ENCODE peak calls at places on chromosomes 6 and 20, in five cellular contexts. One of them, this sample, is unnamed. For H3K4me1, the result is how much of the 10 kb centered on the place peaks cover.

GRCh38 chr6:136486357-136486756 is 63.9 kb downstream of the MAP7 start:
- DNase-seq in K562: no peak
- DNase-seq in A549: no peak
- DNase-seq in GM12878: no peak
- DNase-seq in HepG2: no peak
- DNase-seq in this sample: no peak

GRCh38 chr20:62274332-62275262 is 28.2 kb upstream of the ADRM1 start:
- DNase-seq in K562: peak
- DNase-seq in A549: no peak
- DNase-seq in GM12878: no peak
- DNase-seq in HepG2: no peak
- DNase-seq in this sample: no peak

GRCh38 chr20:51767018-51767866 is 948 bp downstream of the ATP9A start:
- DNase-seq in K562: peak
- DNase-seq in A549: peak
- DNase-seq in GM12878: no peak
- DNase-seq in HepG2: peak
- DNase-seq in this sample: peak

GRCh38 chr6:153503810-153504209 is 372.7 kb upstream of the RGS17 start:
- DNase-seq in K562: no peak
- DNase-seq in A549: no peak
- DNase-seq in GM12878: no peak
- DNase-seq in HepG2: peak
- DNase-seq in this sample: peak

GRCh38 chr6:63346217-63346834 is 26.5 kb upstream of the LGSN start:
- DNase-seq in K562: no peak
- DNase-seq in A549: no peak
- DNase-seq in GM12878: no peak
- DNase-seq in HepG2: no peak
- DNase-seq in this sample: no peak

GRCh38 chr20:3890410-3890751 is 1.2 kb downstream of the PANK2 start:
- DNase-seq in K562: no peak
- DNase-seq in A549: peak
- DNase-seq in GM12878: no peak
- DNase-seq in HepG2: peak
- DNase-seq in this sample: peak

GRCh38 chr6:96234476-96234875 is 218.7 kb downstream of the FUT9 start:
- DNase-seq in K562: no peak
- DNase-seq in A549: no peak
- DNase-seq in GM12878: no peak
- DNase-seq in HepG2: no peak
- DNase-seq in this sample: no peak

GRCh38 chr20:62410742-62411478 is 3.8 kb upstream of the CABLES2 start:
- DNase-seq in K562: no peak
- DNase-seq in A549: no peak
- DNase-seq in GM12878: no peak
- DNase-seq in HepG2: no peak
- DNase-seq in this sample: no peak

GRCh38 chr6:76518443-76518842 is 446.0 kb upstream of the IMPG1 start:
- DNase-seq in K562: no peak
- DNase-seq in A549: no peak
- DNase-seq in GM12878: no peak
- DNase-seq in HepG2: no peak
- DNase-seq in this sample: no peak

GRCh38 chr20:43140719-43141118 is 49.0 kb downstream of the PTPRT start:
- DNase-seq in K562: no peak
- DNase-seq in A549: no peak
- DNase-seq in GM12878: no peak
- DNase-seq in HepG2: no peak
- DNase-seq in this sample: no peak

GRCh38 chr6:88840806-88841539 is 122.4 kb downstream of the RNGTT start:
- DNase-seq in K562: no peak
- DNase-seq in A549: no peak
- DNase-seq in GM12878: no peak
- DNase-seq in HepG2: peak
- DNase-seq in this sample: no peak

GRCh38 chr6:35213824-35214756 is at the start of gene SCUBE3:
- DNase-seq in K562: peak
- DNase-seq in A549: peak
- DNase-seq in GM12878: no peak
- DNase-seq in HepG2: no peak
- DNase-seq in this sample: peak

GRCh38 chr6:90793771-90794170 is 206.9 kb upstream of the MAP3K7 start:
- DNase-seq in K562: no peak
- DNase-seq in A549: no peak
- DNase-seq in GM12878: no peak
- DNase-seq in HepG2: no peak
- DNase-seq in this sample: no peak

GRCh38 chr6:5179917-5180316 is 80.8 kb downstream of the LYRM4 start:
- DNase-seq in K562: no peak
- DNase-seq in A549: no peak
- DNase-seq in GM12878: no peak
- DNase-seq in HepG2: no peak
- DNase-seq in this sample: no peak

GRCh38 chr6:15299430-15300131 is 53.7 kb downstream of the JARID2 start:
- DNase-seq in K562: peak
- DNase-seq in A549: no peak
- DNase-seq in GM12878: peak
- DNase-seq in HepG2: peak
- DNase-seq in this sample: no peak

GRCh38 chr6:148166339-148166949 is 176.2 kb upstream of the SASH1 start:
- DNase-seq in K562: peak
- DNase-seq in A549: peak
- DNase-seq in GM12878: no peak
- DNase-seq in HepG2: peak
- DNase-seq in this sample: peak

GRCh38 chr6:169883316-169883715 is 131.9 kb downstream of the ERMARD start:
- DNase-seq in K562: no peak
- DNase-seq in A549: no peak
- DNase-seq in GM12878: no peak
- DNase-seq in HepG2: peak
- DNase-seq in this sample: no peak

GRCh38 chr6:14706378-14706929 is 539.4 kb upstream of the JARID2 start:
- DNase-seq in K562: peak
- DNase-seq in A549: no peak
- DNase-seq in GM12878: no peak
- DNase-seq in HepG2: no peak
- DNase-seq in this sample: no peak

GRCh38 chr6:167974644-167975344 is 22.7 kb upstream of the KIF25 start:
- DNase-seq in K562: no peak
- DNase-seq in A549: no peak
- DNase-seq in GM12878: no peak
- DNase-seq in HepG2: no peak
- DNase-seq in this sample: no peak

GRCh38 chr20:61252601-61253263 is 671 bp downstream of the CDH4 start:
- DNase-seq in K562: no peak
- DNase-seq in A549: peak
- DNase-seq in GM12878: no peak
- DNase-seq in HepG2: no peak
- DNase-seq in this sample: peak

GRCh38 chr20:6590891-6591679 is 176.4 kb upstream of the BMP2 start:
- DNase-seq in K562: no peak
- DNase-seq in A549: no peak
- DNase-seq in GM12878: no peak
- DNase-seq in HepG2: no peak
- DNase-seq in this sample: no peak

GRCh38 chr20:35226775-35227681 is 538 bp downstream of the MMP24 start:
- DNase-seq in K562: peak
- DNase-seq in A549: peak
- DNase-seq in GM12878: no peak
- DNase-seq in HepG2: peak
- DNase-seq in this sample: peak

GRCh38 chr6:43284986-43285385 is 13.1 kb upstream of the SLC22A7 start:
- DNase-seq in K562: no peak
- DNase-seq in A549: no peak
- DNase-seq in GM12878: no peak
- DNase-seq in HepG2: no peak
- DNase-seq in this sample: peak

GRCh38 chr6:160330621-160331020 is 17.6 kb upstream of the SLC22A3 start:
- DNase-seq in K562: no peak
- DNase-seq in A549: no peak
- DNase-seq in GM12878: no peak
- DNase-seq in HepG2: no peak
- DNase-seq in this sample: no peak

GRCh38 chr6:149862901-149863595 is 1.1 kb downstream of the LRP11 start:
- DNase-seq in K562: peak
- DNase-seq in A549: no peak
- DNase-seq in GM12878: no peak
- DNase-seq in HepG2: peak
- DNase-seq in this sample: peak

GRCh38 chr20:35603695-35604443 is 11.8 kb upstream of the SPAG4 start:
- DNase-seq in K562: no peak
- DNase-seq in A549: no peak
- DNase-seq in GM12878: no peak
- DNase-seq in HepG2: no peak
- DNase-seq in this sample: no peak

GRCh38 chr20:14406495-14406894 is 69.1 kb upstream of the FLRT3 start:
- DNase-seq in K562: no peak
- DNase-seq in A549: peak
- DNase-seq in GM12878: no peak
- DNase-seq in HepG2: peak
- DNase-seq in this sample: no peak

GRCh38 chr20:15359056-15359455 is 1021.6 kb upstream of the FLRT3 start:
- DNase-seq in K562: no peak
- DNase-seq in A549: peak
- DNase-seq in GM12878: no peak
- DNase-seq in HepG2: no peak
- DNase-seq in this sample: no peak

GRCh38 chr6:132814716-132815570 is 574 bp downstream of the RPS12 start:
- DNase-seq in K562: no peak
- DNase-seq in A549: no peak
- DNase-seq in GM12878: no peak
- DNase-seq in HepG2: peak
- DNase-seq in this sample: no peak

GRCh38 chr6:40957616-40958492 is 81.2 kb downstream of the UNC5CL start:
- DNase-seq in K562: no peak
- DNase-seq in A549: peak
- DNase-seq in GM12878: no peak
- DNase-seq in HepG2: peak
- DNase-seq in this sample: no peak

GRCh38 chr6:132687306-132687705 is 26.5 kb downstream of the VNN1 start:
- DNase-seq in K562: no peak
- DNase-seq in A549: peak
- DNase-seq in GM12878: no peak
- DNase-seq in HepG2: no peak
- DNase-seq in this sample: no peak

GRCh38 chr6:170063431-170063830 is 227.4 kb downstream of the DLL1 start:
- DNase-seq in K562: no peak
- DNase-seq in A549: no peak
- DNase-seq in GM12878: no peak
- DNase-seq in HepG2: no peak
- DNase-seq in this sample: no peak

DNA sequence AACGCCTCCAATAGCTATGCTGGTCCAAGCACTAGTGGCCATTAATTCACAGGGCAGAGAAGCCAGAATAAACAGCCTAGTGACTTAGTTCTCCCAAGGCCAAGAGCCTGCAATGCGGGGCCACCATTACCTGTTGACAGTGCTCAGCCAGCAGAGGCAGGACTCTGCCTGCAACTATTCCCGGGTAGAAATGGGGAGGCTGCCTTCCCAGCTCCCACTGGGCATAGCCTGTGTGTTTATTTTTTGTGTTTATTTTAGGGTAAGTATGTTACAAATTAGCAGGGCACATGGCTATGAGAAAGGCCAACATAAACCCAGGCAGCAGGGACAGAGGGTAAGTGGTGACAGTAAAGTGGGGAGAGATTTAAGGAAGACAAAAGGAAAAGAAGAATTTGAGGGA is 5.0 kb downstream of the GNAS-AS1 start:
- DNase-seq in K562: no peak
- DNase-seq in A549: no peak
- DNase-seq in GM12878: no peak
- DNase-seq in HepG2: no peak
- DNase-seq in this sample: no peak
- H3K4me1 ChIP-seq in K562: under half
- H3K4me1 ChIP-seq in A549: under half
- H3K4me1 ChIP-seq in GM12878: under half
- H3K4me1 ChIP-seq in HepG2: under half
- H3K4me1 ChIP-seq in this sample: half or more

DNA sequence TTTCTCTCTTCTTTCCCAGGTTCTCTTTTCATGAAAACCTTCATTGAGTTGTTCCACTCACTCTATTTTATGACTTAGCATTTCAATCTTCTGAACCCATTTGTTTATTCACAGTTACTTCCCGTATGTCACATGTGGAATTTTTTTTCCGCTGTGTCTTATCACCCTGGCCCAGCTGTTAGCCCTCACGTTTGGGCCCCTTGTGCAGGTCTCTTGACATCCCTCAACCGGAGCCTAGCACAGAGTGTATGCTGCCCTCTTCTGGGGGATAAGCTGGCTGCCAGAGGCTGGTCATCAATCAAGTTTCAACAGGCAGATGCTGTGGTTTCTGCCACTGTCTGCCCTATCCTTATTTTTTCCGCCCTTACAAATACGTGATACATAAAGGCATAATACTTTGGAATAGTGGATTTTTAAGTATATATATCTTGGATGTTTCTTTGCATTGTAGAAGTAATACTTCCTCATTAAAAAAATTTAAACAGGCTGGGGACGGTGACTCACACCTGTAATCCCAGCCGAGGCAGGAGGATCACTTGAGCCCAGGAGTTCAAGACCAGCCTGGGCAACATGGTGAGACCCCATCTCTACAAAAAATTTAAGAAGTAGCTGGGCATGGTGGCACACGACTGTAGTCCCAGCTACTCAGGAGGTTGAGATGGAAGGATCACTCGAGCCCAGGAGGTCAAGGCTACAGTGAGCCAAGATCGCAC is 38.8 kb upstream of the RNF8 start:
- DNase-seq in K562: peak
- DNase-seq in A549: peak
- DNase-seq in GM12878: no peak
- DNase-seq in HepG2: peak
- DNase-seq in this sample: peak
- TF ChIP-seq CTCF in K562: peak
- TF ChIP-seq CTCF in A549: peak
- TF ChIP-seq CTCF in GM12878: peak
- TF ChIP-seq CTCF in HepG2: peak
- TF ChIP-seq CTCF in this sample: peak

GRCh38 chr6:83389606-83390005 is 41.2 kb downstream of the ME1 start:
- DNase-seq in K562: no peak
- DNase-seq in A549: no peak
- DNase-seq in GM12878: no peak
- DNase-seq in HepG2: no peak
- DNase-seq in this sample: no peak
- TF ChIP-seq JUNB in K562: no peak
- TF ChIP-seq JUNB in A549: no peak
- TF ChIP-seq JUNB in GM12878: no peak
- TF ChIP-seq JUNB in HepG2: no peak
- TF ChIP-seq JUNB in this sample: no peak

DNA sequence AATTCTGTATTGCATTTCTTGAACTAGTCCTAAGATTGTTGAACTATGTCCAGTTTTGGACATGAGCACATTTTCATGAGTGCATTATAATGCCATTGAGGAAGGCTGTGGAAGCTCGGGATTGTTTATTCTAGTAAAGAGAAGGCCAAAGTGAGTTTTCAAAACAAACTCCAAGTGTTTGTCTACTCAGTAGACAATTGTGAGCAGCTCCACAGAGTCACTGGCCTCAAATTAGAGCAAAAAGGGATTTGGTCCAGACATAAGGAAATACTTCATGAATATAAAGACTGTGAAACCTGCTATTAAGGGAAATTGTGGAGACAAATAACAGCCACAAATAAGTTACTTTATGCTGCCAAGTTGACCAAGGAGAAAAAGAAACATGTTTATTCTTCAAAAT is 42.6 kb upstream of the PREP start:
- DNase-seq in K562: no peak
- DNase-seq in A549: no peak
- DNase-seq in GM12878: no peak
- DNase-seq in HepG2: no peak
- DNase-seq in this sample: no peak
- H3K4me1 ChIP-seq in K562: under half
- H3K4me1 ChIP-seq in A549: under half
- H3K4me1 ChIP-seq in GM12878: under half
- H3K4me1 ChIP-seq in HepG2: under half
- H3K4me1 ChIP-seq in this sample: under half